ENCODE peak calls at places on chromosomes 16 and 17, in five cellular contexts. J, V, G, A and T are unnamed samples.

GRCh38 chr16:85148959-85149358 is 36.7 kb upstream of the CIBAR2 start:
- DNase-seq in J (no peak), V (no peak), G (peak), A (no peak), T (no peak)

GRCh38 chr16:14511798-14512131 is 118.3 kb downstream of the PARN start:
- DNase-seq in J (no peak), V (no peak), G (no peak), A (no peak), T (no peak)

GRCh38 chr16:58377932-58378331 is 14.3 kb upstream of the GINS3 start:
- DNase-seq in J (no peak), V (no peak), G (no peak), A (no peak), T (no peak)

GRCh38 chr17:7186241-7186640 is 7.1 kb upstream of the ASGR1 start:
- DNase-seq in J (peak), V (peak), G (peak), A (no peak), T (no peak)

GRCh38 chr17:82589851-82590180 is 58.4 kb downstream of the WDR45B start:
- DNase-seq in J (no peak), V (no peak), G (no peak), A (no peak), T (no peak)

GRCh38 chr16:81581107-81581506 is 136.5 kb downstream of the CMIP start:
- DNase-seq in J (no peak), V (no peak), G (no peak), A (no peak), T (no peak)

GRCh38 chr16:57472665-57473060 is 10.2 kb downstream of the POLR2C start:
- DNase-seq in J (no peak), V (no peak), G (peak), A (no peak), T (no peak)

GRCh38 chr17:5264930-5265329 is 17.2 kb upstream of the RABEP1 start:
- DNase-seq in J (no peak), V (no peak), G (no peak), A (no peak), T (no peak)

GRCh38 chr17:36742267-36743000 is 141.1 kb downstream of the MRM1 start:
- DNase-seq in J (no peak), V (no peak), G (no peak), A (no peak), T (no peak)

GRCh38 chr17:66567234-66568170 is 265.1 kb downstream of the PRKCA start:
- DNase-seq in J (peak), V (peak), G (peak), A (peak), T (peak)

GRCh38 chr17:12107905-12108304 is 87.2 kb downstream of the MAP2K4 start:
- DNase-seq in J (no peak), V (no peak), G (no peak), A (no peak), T (no peak)

GRCh38 chr17:76872874-76873221 is 4.6 kb downstream of the MGAT5B start:
- DNase-seq in J (no peak), V (no peak), G (no peak), A (no peak), T (no peak)

GRCh38 chr16:30157214-30157613 is 26.2 kb upstream of the CORO1A start:
- DNase-seq in J (no peak), V (no peak), G (no peak), A (no peak), T (no peak)

GRCh38 chr16:4734730-4735575 is 616 bp downstream of the DNAAF8 start:
- DNase-seq in J (peak), V (peak), G (peak), A (no peak), T (no peak)

GRCh38 chr16:85386467-85387170 is 226.5 kb upstream of the GSE1 start:
- DNase-seq in J (no peak), V (no peak), G (no peak), A (no peak), T (no peak)

GRCh38 chr16:11255737-11256656 is at the start of gene SOCS1:
- DNase-seq in J (peak), V (peak), G (peak), A (peak), T (no peak)

GRCh38 chr17:43319293-43320124 is 79.3 kb upstream of the ARL4D start:
- DNase-seq in J (no peak), V (no peak), G (no peak), A (no peak), T (no peak)

DNA sequence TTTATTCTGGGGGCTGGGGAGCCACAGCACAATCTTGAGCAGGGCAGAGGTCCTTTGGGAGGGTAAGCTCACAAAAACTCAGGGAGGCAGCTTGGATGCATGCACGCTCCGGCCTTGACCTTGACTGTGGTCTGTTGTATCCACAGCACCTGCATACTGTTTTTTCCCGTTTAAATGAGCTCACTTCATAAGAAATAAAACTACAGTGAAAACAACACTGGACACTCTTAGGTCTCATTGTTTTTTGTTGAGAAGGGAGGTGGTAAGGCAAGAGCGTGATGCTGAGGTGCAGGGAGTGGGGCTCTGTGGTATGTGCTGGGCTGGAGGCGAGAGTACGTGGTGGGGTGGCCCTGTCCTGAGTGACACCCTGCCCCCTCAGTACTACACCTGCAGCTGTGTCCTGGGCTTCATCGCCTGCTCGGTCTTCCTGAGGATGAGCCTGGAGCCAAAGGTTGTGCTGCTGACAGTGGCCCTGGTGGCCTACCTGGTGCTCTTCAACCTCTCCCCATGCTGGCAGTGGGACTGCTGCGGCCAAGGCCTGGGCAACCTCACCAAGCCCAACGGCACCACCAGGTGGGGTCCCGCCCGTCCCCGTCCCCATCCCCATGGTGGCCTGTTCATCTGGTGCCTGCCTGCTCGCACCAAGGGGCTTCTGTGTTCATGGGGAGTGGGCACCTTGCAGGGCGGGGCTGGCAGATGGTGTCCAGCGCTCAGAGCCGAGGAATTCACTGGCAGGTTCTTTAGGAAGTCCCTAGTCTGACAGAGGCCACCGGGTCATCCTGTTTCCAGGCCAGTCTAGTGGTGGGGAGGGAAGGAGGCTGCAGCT is 44.2 kb downstream of the ADCY7 start:
- DNase-seq in J (no peak), V (peak), G (no peak), A (no peak), T (no peak)
- TF ChIP-seq KDM1A in J (no peak), V (no peak), G (no peak), A (no peak), T (no peak)

GRCh38 chr16:23027386-23027785 is 121.9 kb downstream of the USP31 start:
- DNase-seq in J (no peak), V (no peak), G (no peak), A (no peak), T (no peak)
- TF ChIP-seq KDM1A in J (no peak), V (no peak), G (no peak), A (no peak), T (no peak)

GRCh38 chr16:82882982-82883863 is 256.5 kb downstream of the CDH13 start:
- DNase-seq in J (no peak), V (no peak), G (no peak), A (no peak), T (no peak)
- TF ChIP-seq KDM1A in J (no peak), V (no peak), G (no peak), A (no peak), T (no peak)

DNA sequence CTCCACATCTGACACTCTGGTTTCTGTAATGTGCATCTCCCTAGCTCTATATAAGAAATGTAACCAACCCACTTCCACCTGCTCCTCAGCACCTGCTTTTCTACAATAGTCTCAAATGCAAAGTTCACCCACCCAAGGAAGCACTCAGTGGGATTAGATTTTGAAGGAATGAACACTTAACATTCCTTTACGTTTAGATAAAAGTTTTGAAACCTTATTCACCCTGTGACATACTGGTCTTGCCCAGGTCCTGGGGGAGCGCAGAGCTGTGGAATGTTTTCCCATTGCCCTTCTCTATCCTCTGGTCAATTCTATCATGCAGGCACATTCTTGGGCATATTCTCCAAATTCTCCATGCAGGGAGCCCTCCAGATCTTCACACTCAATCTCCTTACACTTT is 168.0 kb upstream of the ASIC2 start:
- DNase-seq in J (no peak), V (no peak), G (no peak), A (no peak), T (no peak)
- TF ChIP-seq KDM1A in J (no peak), V (no peak), G (no peak), A (no peak), T (no peak)

DNA sequence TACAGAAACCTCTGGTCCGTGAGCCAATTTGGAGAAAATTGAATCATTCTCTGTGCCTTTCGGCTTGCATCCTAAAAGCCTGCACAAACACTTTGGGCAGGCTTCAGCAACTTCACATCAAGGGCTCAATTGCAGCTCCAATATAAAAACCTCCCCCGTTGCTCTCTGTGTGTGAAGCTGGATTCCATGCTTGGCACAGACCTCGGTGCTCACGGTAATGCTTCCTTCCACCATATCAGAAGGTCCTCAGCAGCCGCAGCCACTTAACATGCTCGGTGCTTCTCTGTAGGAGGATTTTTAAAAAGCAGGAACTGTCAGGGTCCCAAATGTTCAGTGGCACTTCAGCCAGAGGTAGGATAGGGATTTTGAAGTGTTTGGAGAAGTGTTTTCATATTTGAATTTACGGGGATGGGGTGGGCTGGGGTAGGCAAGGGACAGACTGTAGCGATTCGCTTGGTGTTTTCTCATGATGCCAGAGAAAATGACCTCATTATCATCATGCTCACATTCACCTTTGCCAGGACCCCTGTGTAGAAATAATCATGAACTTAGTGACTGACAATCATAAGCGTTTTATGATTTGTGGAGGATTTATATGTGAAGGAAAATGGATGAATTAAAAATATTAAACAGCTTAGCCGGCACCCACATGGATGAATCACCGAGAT is 84.6 kb downstream of the WWOX start:
- DNase-seq in J (no peak), V (no peak), G (no peak), A (no peak), T (no peak)
- TF ChIP-seq KDM1A in J (no peak), V (no peak), G (no peak), A (no peak), T (no peak)

GRCh38 chr16:89060207-89060794 is 33.4 kb upstream of the ACSF3 start:
- DNase-seq in J (no peak), V (no peak), G (no peak), A (no peak), T (peak)
- TF ChIP-seq KDM1A in J (no peak), V (no peak), G (no peak), A (no peak), T (no peak)

DNA sequence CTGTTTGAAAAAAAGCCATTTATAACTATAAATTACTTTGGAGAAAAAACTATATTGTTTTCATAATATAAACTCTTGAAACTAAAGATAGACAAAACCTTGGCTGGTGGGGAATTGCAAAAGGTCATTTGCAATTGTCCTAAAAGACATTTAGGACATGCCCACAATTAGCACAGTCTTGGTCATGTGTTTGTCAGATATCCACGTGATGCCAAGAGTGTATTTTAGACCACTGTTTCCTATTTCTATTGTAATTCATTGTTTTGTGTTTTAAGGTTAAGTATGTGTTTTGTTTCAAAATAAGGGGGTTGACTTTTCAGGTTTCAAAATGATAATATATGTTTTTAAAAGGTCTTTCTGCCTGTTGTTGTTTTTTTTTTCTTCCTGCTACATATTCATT is 58.8 kb downstream of the COG7 start:
- DNase-seq in J (no peak), V (no peak), G (no peak), A (no peak), T (no peak)
- TF ChIP-seq KDM1A in J (no peak), V (no peak), G (no peak), A (no peak), T (no peak)

GRCh38 chr17:9809409-9809808 is 12.5 kb downstream of the GSG1L2 start:
- DNase-seq in J (no peak), V (no peak), G (no peak), A (no peak), T (no peak)
- TF ChIP-seq KDM1A in J (no peak), V (no peak), G (no peak), A (no peak), T (no peak)